ENCODE peak calls at places on chromosomes 3 and 15, in seven cellular contexts. One of them, this sample, is unnamed.

GRCh38 chr15:65060641-65061397 is 7.0 kb downstream of the RASL12 start:
- DNase-seq in A549: no peak
- DNase-seq in IMR-90: no peak
- DNase-seq in heart right ventricle: no peak
- DNase-seq in uterus: no peak
- DNase-seq in fibroblast of mammary gland: no peak
- DNase-seq in tibial artery: peak
- DNase-seq in this sample: no peak

GRCh38 chr15:66184936-66185790 is 68.4 kb downstream of the MEGF11 start:
- DNase-seq in A549: no peak
- DNase-seq in IMR-90: no peak
- DNase-seq in heart right ventricle: no peak
- DNase-seq in uterus: no peak
- DNase-seq in fibroblast of mammary gland: no peak
- DNase-seq in tibial artery: no peak
- DNase-seq in this sample: no peak

GRCh38 chr15:65102912-65103311 is 12.1 kb downstream of the UBAP1L start:
- DNase-seq in A549: no peak
- DNase-seq in IMR-90: no peak
- DNase-seq in heart right ventricle: no peak
- DNase-seq in uterus: no peak
- DNase-seq in fibroblast of mammary gland: no peak
- DNase-seq in tibial artery: no peak
- DNase-seq in this sample: no peak

GRCh38 chr3:120749843-120750242 is 7.3 kb downstream of the GTF2E1 start:
- DNase-seq in A549: no peak
- DNase-seq in IMR-90: no peak
- DNase-seq in heart right ventricle: no peak
- DNase-seq in uterus: no peak
- DNase-seq in fibroblast of mammary gland: no peak
- DNase-seq in tibial artery: no peak
- DNase-seq in this sample: no peak

GRCh38 chr3:160564205-160564922 is 1.0 kb downstream of the KPNA4 start:
- DNase-seq in A549: peak
- DNase-seq in IMR-90: no peak
- DNase-seq in heart right ventricle: peak
- DNase-seq in uterus: no peak
- DNase-seq in fibroblast of mammary gland: no peak
- DNase-seq in tibial artery: no peak
- DNase-seq in this sample: no peak

GRCh38 chr3:23865595-23866396 is 51.0 kb downstream of the NKIRAS1 start:
- DNase-seq in A549: peak
- DNase-seq in IMR-90: peak
- DNase-seq in heart right ventricle: peak
- DNase-seq in uterus: no peak
- DNase-seq in fibroblast of mammary gland: peak
- DNase-seq in tibial artery: no peak
- DNase-seq in this sample: no peak

GRCh38 chr15:48547305-48547704 is 98.2 kb downstream of the FBN1 start:
- DNase-seq in A549: no peak
- DNase-seq in IMR-90: peak
- DNase-seq in heart right ventricle: no peak
- DNase-seq in uterus: no peak
- DNase-seq in fibroblast of mammary gland: peak
- DNase-seq in tibial artery: no peak
- DNase-seq in this sample: no peak

GRCh38 chr3:126927405-126927750 is 55.5 kb upstream of the PLXNA1 start:
- DNase-seq in A549: no peak
- DNase-seq in IMR-90: no peak
- DNase-seq in heart right ventricle: no peak
- DNase-seq in uterus: no peak
- DNase-seq in fibroblast of mammary gland: peak
- DNase-seq in tibial artery: peak
- DNase-seq in this sample: no peak

GRCh38 chr3:191889781-191890180 is 428.8 kb downstream of the PYDC2 start:
- DNase-seq in A549: no peak
- DNase-seq in IMR-90: no peak
- DNase-seq in heart right ventricle: no peak
- DNase-seq in uterus: no peak
- DNase-seq in fibroblast of mammary gland: no peak
- DNase-seq in tibial artery: no peak
- DNase-seq in this sample: no peak

GRCh38 chr15:50750227-50750597 is 15.3 kb downstream of the SPPL2A start:
- DNase-seq in A549: no peak
- DNase-seq in IMR-90: no peak
- DNase-seq in heart right ventricle: no peak
- DNase-seq in uterus: no peak
- DNase-seq in fibroblast of mammary gland: no peak
- DNase-seq in tibial artery: no peak
- DNase-seq in this sample: no peak
- H3K4me3 ChIP-seq in A549: no peak
- H3K4me3 ChIP-seq in IMR-90: no peak
- H3K4me3 ChIP-seq in heart right ventricle: no peak
- H3K4me3 ChIP-seq in uterus: no peak
- H3K4me3 ChIP-seq in fibroblast of mammary gland: no peak
- H3K4me3 ChIP-seq in tibial artery: no peak
- H3K4me3 ChIP-seq in this sample: no peak

DNA sequence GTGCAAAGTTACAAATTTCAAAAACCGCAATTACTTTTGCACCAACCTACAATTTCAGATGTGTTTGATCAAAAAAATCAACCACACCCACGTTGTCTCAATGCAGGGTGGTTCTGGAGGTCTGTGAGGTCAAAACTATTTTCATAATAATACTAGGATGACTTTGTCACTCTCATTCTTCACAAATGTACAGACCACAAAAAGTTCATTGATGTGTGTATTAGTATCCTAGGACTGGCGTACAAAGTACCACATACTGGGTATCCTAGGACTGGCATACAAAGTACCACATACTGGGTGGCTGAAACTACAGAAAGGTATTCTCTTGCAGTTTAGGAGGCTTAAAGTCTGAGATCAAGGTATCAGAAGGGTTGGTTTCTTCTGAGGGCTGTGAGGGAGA is 13.0 kb downstream of the SUCLG2 start:
- DNase-seq in A549: no peak
- DNase-seq in IMR-90: no peak
- DNase-seq in heart right ventricle: no peak
- DNase-seq in uterus: no peak
- DNase-seq in fibroblast of mammary gland: no peak
- DNase-seq in tibial artery: no peak
- DNase-seq in this sample: no peak
- TF ChIP-seq CTCF in A549: no peak
- TF ChIP-seq CTCF in IMR-90: no peak
- TF ChIP-seq CTCF in heart right ventricle: no peak
- TF ChIP-seq CTCF in uterus: no peak
- TF ChIP-seq CTCF in fibroblast of mammary gland: no peak
- TF ChIP-seq CTCF in tibial artery: no peak
- TF ChIP-seq CTCF in this sample: no peak

DNA sequence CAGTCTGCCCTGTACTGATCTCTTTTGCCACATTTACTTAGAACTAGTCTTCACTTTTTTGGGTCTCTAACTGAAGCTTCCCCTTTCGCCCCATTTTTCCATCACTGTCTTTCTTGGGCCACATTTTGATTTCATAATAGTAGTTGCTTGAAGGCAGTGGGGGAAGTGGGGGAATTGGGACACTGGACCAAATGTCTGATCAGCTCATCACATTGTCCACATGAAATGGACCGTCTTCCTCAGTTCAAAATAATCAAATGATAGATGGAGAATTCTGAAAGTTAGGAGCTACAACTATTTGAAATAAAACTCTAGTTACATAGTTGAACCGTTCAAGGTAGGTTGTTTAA is 747 bp downstream of the PDCD6IP start:
- DNase-seq in A549: no peak
- DNase-seq in IMR-90: no peak
- DNase-seq in heart right ventricle: no peak
- DNase-seq in uterus: no peak
- DNase-seq in fibroblast of mammary gland: no peak
- DNase-seq in tibial artery: no peak
- DNase-seq in this sample: no peak
- H3K4me3 ChIP-seq in A549: peak
- H3K4me3 ChIP-seq in IMR-90: peak
- H3K4me3 ChIP-seq in heart right ventricle: peak
- H3K4me3 ChIP-seq in uterus: peak
- H3K4me3 ChIP-seq in fibroblast of mammary gland: peak
- H3K4me3 ChIP-seq in tibial artery: peak
- H3K4me3 ChIP-seq in this sample: peak

GRCh38 chr3:148158210-148158609 is 539.5 kb upstream of the AGTR1 start:
- DNase-seq in A549: peak
- DNase-seq in IMR-90: peak
- DNase-seq in heart right ventricle: peak
- DNase-seq in uterus: no peak
- DNase-seq in fibroblast of mammary gland: peak
- DNase-seq in tibial artery: peak
- DNase-seq in this sample: peak

GRCh38 chr3:148162132-148162531 is 535.6 kb upstream of the AGTR1 start:
- DNase-seq in A549: no peak
- DNase-seq in IMR-90: no peak
- DNase-seq in heart right ventricle: no peak
- DNase-seq in uterus: no peak
- DNase-seq in fibroblast of mammary gland: peak
- DNase-seq in tibial artery: no peak
- DNase-seq in this sample: no peak
- TF ChIP-seq CTCF in A549: no peak
- TF ChIP-seq CTCF in IMR-90: no peak
- TF ChIP-seq CTCF in heart right ventricle: no peak
- TF ChIP-seq CTCF in uterus: no peak
- TF ChIP-seq CTCF in fibroblast of mammary gland: no peak
- TF ChIP-seq CTCF in tibial artery: no peak
- TF ChIP-seq CTCF in this sample: no peak

DNA sequence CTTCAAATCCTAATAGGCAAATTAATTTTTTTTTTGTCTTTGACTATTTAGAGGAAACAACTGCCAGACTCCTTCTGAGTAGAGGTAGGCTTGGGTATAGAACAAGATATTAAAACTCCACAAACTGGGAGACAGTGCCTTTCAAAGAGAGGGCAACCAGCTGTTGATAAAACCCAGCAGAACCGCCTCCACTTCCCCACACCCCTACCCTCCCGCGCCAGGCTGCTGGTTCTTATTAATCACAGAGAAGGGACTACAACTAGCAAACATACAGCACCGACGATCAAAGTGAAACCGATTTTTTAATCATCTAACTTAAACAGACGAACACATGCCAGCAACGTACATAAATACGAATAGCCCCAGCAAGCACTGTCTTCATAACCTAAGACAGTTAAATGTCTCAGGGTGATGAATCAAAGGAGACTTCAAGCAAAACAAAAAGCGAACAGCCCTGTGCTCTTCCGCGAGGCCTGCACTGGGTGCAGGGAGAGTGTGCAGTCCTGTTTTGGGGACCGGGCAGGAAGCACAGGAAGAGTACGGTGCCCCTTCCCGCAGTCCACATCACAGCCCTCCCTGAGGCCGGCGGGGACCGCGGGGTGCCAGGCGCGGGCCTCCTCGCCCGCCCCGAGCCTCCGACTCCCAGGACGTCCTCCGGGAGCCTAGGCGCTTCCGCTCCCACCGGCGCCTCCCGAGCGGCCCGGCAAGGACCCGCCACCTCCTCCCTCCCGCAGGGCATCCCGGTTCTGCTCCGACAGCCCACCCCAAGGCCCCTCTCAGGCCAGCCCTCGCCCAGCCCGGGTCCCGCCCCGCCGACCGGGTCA is 75.1 kb upstream of the VGLL4 start:
- DNase-seq in A549: peak
- DNase-seq in IMR-90: peak
- DNase-seq in heart right ventricle: peak
- DNase-seq in uterus: peak
- DNase-seq in fibroblast of mammary gland: peak
- DNase-seq in tibial artery: peak
- DNase-seq in this sample: no peak
- H3K4me3 ChIP-seq in A549: peak
- H3K4me3 ChIP-seq in IMR-90: peak
- H3K4me3 ChIP-seq in heart right ventricle: peak
- H3K4me3 ChIP-seq in uterus: peak
- H3K4me3 ChIP-seq in fibroblast of mammary gland: peak
- H3K4me3 ChIP-seq in tibial artery: peak
- H3K4me3 ChIP-seq in this sample: peak

GRCh38 chr3:65425880-65426279 is 612.8 kb downstream of the MAGI1 start:
- DNase-seq in A549: peak
- DNase-seq in IMR-90: peak
- DNase-seq in heart right ventricle: no peak
- DNase-seq in uterus: no peak
- DNase-seq in fibroblast of mammary gland: peak
- DNase-seq in tibial artery: no peak
- DNase-seq in this sample: no peak
- TF ChIP-seq CTCF in A549: no peak
- TF ChIP-seq CTCF in IMR-90: peak
- TF ChIP-seq CTCF in heart right ventricle: peak
- TF ChIP-seq CTCF in uterus: no peak
- TF ChIP-seq CTCF in fibroblast of mammary gland: peak
- TF ChIP-seq CTCF in tibial artery: peak
- TF ChIP-seq CTCF in this sample: peak

DNA sequence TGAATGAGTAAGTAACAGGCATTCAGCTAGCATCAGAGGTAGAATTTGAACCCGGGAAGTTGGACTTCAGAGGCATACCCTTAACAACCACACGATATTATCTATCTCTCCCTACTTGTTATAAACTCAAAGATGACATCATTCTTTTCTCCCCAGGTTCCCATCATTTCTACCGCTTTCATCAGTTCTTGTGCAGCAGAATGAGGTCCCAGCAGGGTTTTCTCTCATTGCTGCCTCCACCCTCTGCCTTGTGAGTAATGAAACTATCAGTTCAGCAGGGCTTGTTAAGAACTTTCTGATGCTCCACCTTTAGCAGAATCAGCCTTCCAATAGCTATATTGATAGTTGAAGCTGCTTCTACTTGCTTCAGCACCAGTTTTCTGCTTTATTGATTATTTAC is 487.5 kb upstream of the KCNMB2 start:
- DNase-seq in A549: no peak
- DNase-seq in IMR-90: peak
- DNase-seq in heart right ventricle: no peak
- DNase-seq in uterus: no peak
- DNase-seq in fibroblast of mammary gland: peak
- DNase-seq in tibial artery: no peak
- DNase-seq in this sample: no peak
- H3K4me3 ChIP-seq in A549: no peak
- H3K4me3 ChIP-seq in IMR-90: no peak
- H3K4me3 ChIP-seq in heart right ventricle: no peak
- H3K4me3 ChIP-seq in uterus: no peak
- H3K4me3 ChIP-seq in fibroblast of mammary gland: no peak
- H3K4me3 ChIP-seq in tibial artery: no peak
- H3K4me3 ChIP-seq in this sample: no peak

GRCh38 chr3:66985336-66985920 is 12.7 kb upstream of the KBTBD8 start:
- DNase-seq in A549: no peak
- DNase-seq in IMR-90: no peak
- DNase-seq in heart right ventricle: no peak
- DNase-seq in uterus: no peak
- DNase-seq in fibroblast of mammary gland: peak
- DNase-seq in tibial artery: no peak
- DNase-seq in this sample: no peak

GRCh38 chr3:66986406-66986805 is 11.7 kb upstream of the KBTBD8 start:
- DNase-seq in A549: no peak
- DNase-seq in IMR-90: no peak
- DNase-seq in heart right ventricle: no peak
- DNase-seq in uterus: no peak
- DNase-seq in fibroblast of mammary gland: no peak
- DNase-seq in tibial artery: no peak
- DNase-seq in this sample: no peak

GRCh38 chr3:66983101-66983500 is 15.0 kb upstream of the KBTBD8 start:
- DNase-seq in A549: no peak
- DNase-seq in IMR-90: no peak
- DNase-seq in heart right ventricle: no peak
- DNase-seq in uterus: no peak
- DNase-seq in fibroblast of mammary gland: no peak
- DNase-seq in tibial artery: no peak
- DNase-seq in this sample: no peak
- TF ChIP-seq CTCF in A549: no peak
- TF ChIP-seq CTCF in IMR-90: no peak
- TF ChIP-seq CTCF in heart right ventricle: no peak
- TF ChIP-seq CTCF in uterus: no peak
- TF ChIP-seq CTCF in fibroblast of mammary gland: no peak
- TF ChIP-seq CTCF in tibial artery: no peak
- TF ChIP-seq CTCF in this sample: no peak

This sample was measured in HFF-Myc.